ENCODE peak calls at places on chromosomes 3 and 15, in six cellular contexts. P is A549, F is endothelial cell of umbilical vein, N is body of pancreas, B is heart left ventricle, L is right lobe of liver. U is an unnamed sample.

GRCh38 chr3:196219194-196219969 is 3.0 kb downstream of the SLC51A start:
- DNase-seq in F (peak), L (peak), N (peak), P (no peak), B (peak), U (peak)

GRCh38 chr15:71278989-71279756 is 163.9 kb downstream of the THSD4 start:
- DNase-seq in N (peak), F (peak), P (peak), B (peak), L (peak), U (no peak)

GRCh38 chr15:57079907-57080750 is 161.7 kb downstream of the TCF12 start:
- DNase-seq in B (no peak), L (no peak), N (no peak), P (no peak), F (no peak), U (peak)

GRCh38 chr15:55587321-55588069 is 650 bp downstream of the PYGO1 start:
- DNase-seq in B (peak), L (no peak), P (peak), F (peak), N (peak), U (peak)

GRCh38 chr3:123733805-123734526 is 149.1 kb upstream of the HACD2 start:
- DNase-seq in F (no peak), L (no peak), B (no peak), N (no peak), P (peak), U (no peak)

GRCh38 chr3:105368575-105369500 is 2.1 kb downstream of the ALCAM start:
- DNase-seq in N (peak), F (peak), L (peak), P (peak), B (no peak), U (peak)

GRCh38 chr15:52183562-52184173 is 7.5 kb downstream of the GNB5 start:
- DNase-seq in L (no peak), P (peak), N (peak), F (peak), B (no peak), U (peak)

GRCh38 chr15:67413770-67414429 is 107.0 kb upstream of the C15orf61 start:
- DNase-seq in N (no peak), B (no peak), L (no peak), F (peak), P (peak), U (no peak)

GRCh38 chr15:20351448-20351961 is 190.1 kb downstream of the GOLGA6L6 start:
- DNase-seq in F (no peak), L (peak), B (no peak), P (no peak), N (peak), U (no peak)

GRCh38 chr3:34312684-34313083 is 514.3 kb downstream of the PDCD6IP start:
- DNase-seq in B (no peak), L (no peak), P (no peak), N (no peak), F (no peak), U (no peak)

GRCh38 chr3:153379516-153379915 is 217.5 kb downstream of the RAP2B start:
- DNase-seq in N (no peak), L (no peak), B (no peak), P (no peak), F (no peak), U (no peak)

GRCh38 chr3:184143327-184143726 is 8.2 kb downstream of the EIF2B5 start:
- DNase-seq in F (no peak), B (no peak), N (no peak), L (no peak), P (no peak), U (no peak)

GRCh38 chr3:106457278-106458210 is 588.7 kb upstream of the CBLB start:
- DNase-seq in B (no peak), P (peak), N (peak), L (no peak), F (peak), U (peak)

GRCh38 chr3:185999221-185999620 is 61.4 kb upstream of the TRA2B start:
- DNase-seq in N (no peak), L (no peak), P (no peak), B (no peak), F (no peak), U (no peak)

GRCh38 chr3:188974856-188975611 is 196.7 kb upstream of the TPRG1 start:
- DNase-seq in F (no peak), B (no peak), P (no peak), N (peak), L (no peak), U (no peak)

GRCh38 chr3:126835472-126836219 is 131.6 kb downstream of the CHCHD6 start:
- DNase-seq in L (no peak), P (no peak), F (no peak), N (no peak), B (no peak), U (no peak)

GRCh38 chr3:171760475-171760874 is 49.8 kb downstream of the PLD1 start:
- DNase-seq in F (no peak), N (no peak), B (no peak), P (no peak), L (no peak), U (no peak)

GRCh38 chr3:141913150-141913811 is 36.8 kb downstream of the ATP1B3 start:
- DNase-seq in P (peak), F (peak), B (peak), L (no peak), N (no peak), U (peak)

GRCh38 chr15:70701891-70702568 is 61.3 kb downstream of the UACA start:
- DNase-seq in L (no peak), F (peak), P (peak), B (no peak), N (no peak), U (no peak)

GRCh38 chr3:176939022-176939817 is 258.1 kb downstream of the TBL1XR1 start:
- DNase-seq in N (peak), L (no peak), F (peak), B (peak), P (peak), U (peak)

GRCh38 chr3:72995337-72995736 is 1.3 kb upstream of the PPP4R2 start:
- DNase-seq in L (no peak), P (no peak), B (no peak), N (no peak), F (no peak), U (no peak)

GRCh38 chr15:92681141-92681622 is 25.6 kb upstream of the FAM174B start:
- DNase-seq in N (no peak), F (peak), P (no peak), B (peak), L (no peak), U (no peak)

GRCh38 chr15:31308185-31308639 is 18.4 kb upstream of the KLF13 start:
- DNase-seq in F (no peak), B (peak), N (no peak), L (no peak), P (no peak), U (peak)

GRCh38 chr3:155252535-155252934 is 40.9 kb downstream of the STRIT1 start:
- DNase-seq in F (peak), N (no peak), B (no peak), P (no peak), L (no peak), U (peak)

GRCh38 chr3:198080521-198081384 is 120.7 kb downstream of the LMLN start:
- DNase-seq in N (peak), F (peak), B (peak), L (peak), P (peak), U (peak)
- TF ChIP-seq POLR2A in N (no peak), F (no peak), B (peak), L (peak), P (no peak), U (peak)

GRCh38 chr15:68596691-68597090 is 17.9 kb downstream of the CORO2B start:
- DNase-seq in L (no peak), N (no peak), F (no peak), P (no peak), B (no peak), U (no peak)

GRCh38 chr15:68598171-68599152 is 19.7 kb downstream of the CORO2B start:
- DNase-seq in F (no peak), B (no peak), L (no peak), P (no peak), N (no peak), U (no peak)

GRCh38 chr15:68595761-68596160 is 17.0 kb downstream of the CORO2B start:
- DNase-seq in B (no peak), P (no peak), F (no peak), L (no peak), N (no peak), U (no peak)

GRCh38 chr15:68599153-68599545 is 20.4 kb downstream of the CORO2B start:
- DNase-seq in N (no peak), F (no peak), L (no peak), P (no peak), B (no peak), U (no peak)

DNA sequence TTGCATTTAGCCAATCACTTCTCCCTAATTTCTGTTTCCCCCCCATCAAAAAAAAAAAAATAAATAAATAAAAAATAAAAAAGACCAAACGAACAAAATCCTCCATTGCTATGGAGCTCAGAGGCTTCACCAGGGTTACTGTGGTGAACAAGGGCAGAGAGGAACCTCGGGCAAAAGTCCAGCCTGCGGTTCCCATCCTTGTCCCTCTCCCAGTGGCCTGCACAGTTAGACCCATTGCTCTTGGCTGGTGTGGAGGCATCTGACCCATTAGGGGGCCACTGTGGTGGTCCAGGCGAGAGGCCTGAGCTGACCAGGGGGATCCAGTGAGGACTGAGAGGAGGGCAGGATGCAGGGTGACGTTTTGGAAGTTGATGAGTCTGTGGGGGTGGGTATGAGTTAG is 18.8 kb downstream of the CORO2B start:
- DNase-seq in N (no peak), F (no peak), L (no peak), B (no peak), P (no peak), U (no peak)
- TF ChIP-seq POLR2A in N (no peak), F (no peak), L (no peak), B (no peak), P (no peak), U (no peak)

GRCh38 chr3:3066910-3067309 is 43.3 kb downstream of the IL5RA start:
- DNase-seq in B (no peak), P (no peak), L (no peak), F (no peak), N (no peak), U (no peak)
- TF ChIP-seq POLR2A in B (no peak), P (no peak), L (no peak), F (no peak), N (no peak), U (no peak)

DNA sequence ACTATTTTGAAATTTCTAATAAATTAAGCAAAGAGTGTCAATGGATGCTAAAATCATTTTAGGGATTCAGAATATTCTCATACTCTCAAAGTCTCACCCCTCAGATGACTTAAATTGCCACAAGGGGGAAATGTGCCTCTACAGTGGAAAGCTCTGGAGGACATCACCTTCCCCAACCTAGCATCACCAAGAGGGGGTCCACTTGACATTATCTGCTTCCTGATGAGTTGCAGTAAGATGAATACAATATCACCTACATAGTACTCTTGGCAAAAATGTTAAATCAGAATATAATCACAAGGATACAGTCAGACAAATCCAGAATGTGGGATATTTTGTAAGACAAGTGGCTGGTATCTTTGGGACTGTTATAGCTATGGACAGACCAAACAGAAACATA is 290.1 kb downstream of the MFSD1 start:
- DNase-seq in P (no peak), L (no peak), B (no peak), N (no peak), F (no peak), U (no peak)
- TF ChIP-seq POLR2A in P (no peak), L (no peak), B (no peak), N (no peak), F (no peak), U (no peak)

GRCh38 chr15:25848325-25848724 is 14.8 kb downstream of the ATP10A start:
- DNase-seq in F (no peak), N (no peak), B (no peak), P (no peak), L (no peak), U (no peak)

GRCh38 chr15:25852027-25852426 is 11.1 kb downstream of the ATP10A start:
- DNase-seq in B (no peak), P (no peak), L (no peak), F (no peak), N (no peak), U (no peak)

GRCh38 chr15:25848769-25849430 is 14.2 kb downstream of the ATP10A start:
- DNase-seq in B (no peak), L (no peak), N (no peak), P (no peak), F (no peak), U (no peak)

GRCh38 chr15:25849431-25849921 is 13.7 kb downstream of the ATP10A start:
- DNase-seq in B (peak), P (no peak), N (no peak), F (no peak), L (no peak), U (no peak)

GRCh38 chr15:25850154-25851111 is 12.7 kb downstream of the ATP10A start:
- DNase-seq in L (peak), P (peak), N (peak), B (peak), F (no peak), U (no peak)
- TF ChIP-seq POLR2A in L (no peak), P (peak), N (no peak), B (no peak), F (no peak), U (no peak)

DNA sequence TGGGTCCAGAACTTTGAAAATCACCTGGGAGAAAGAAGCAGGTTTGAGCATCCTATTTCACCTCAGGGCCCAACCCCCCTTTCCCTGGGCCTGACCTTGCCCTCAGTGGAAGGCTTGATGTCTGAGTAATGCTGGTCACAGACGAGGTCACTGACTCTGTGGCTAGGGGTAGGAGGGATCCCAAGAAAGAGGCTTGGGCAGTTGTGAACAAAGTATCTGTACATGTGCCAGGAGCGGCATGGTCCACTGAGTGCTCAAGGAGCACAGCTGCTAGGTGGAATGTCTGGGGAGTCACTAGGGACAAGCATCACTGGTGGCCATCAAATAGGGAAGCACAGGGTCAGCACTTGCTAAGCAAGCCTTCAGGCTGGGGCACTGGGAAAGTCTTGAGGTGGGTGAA is 7.3 kb downstream of the CCDC71 start:
- DNase-seq in F (no peak), N (no peak), B (no peak), P (no peak), L (no peak), U (no peak)
- TF ChIP-seq POLR2A in F (no peak), N (no peak), B (no peak), P (no peak), L (no peak), U (no peak)

GRCh38 chr15:40564591-40565332 is at the start of gene CCDC32:
- DNase-seq in L (peak), P (peak), F (peak), B (peak), N (peak), U (peak)
- TF ChIP-seq POLR2A in L (peak), P (peak), F (peak), B (peak), N (peak), U (peak)

GRCh38 chr3:49689046-49689886 is at the start of the genes MST1 and RNF123:
- DNase-seq in P (peak), L (peak), B (peak), F (peak), N (peak), U (no peak)
- TF ChIP-seq POLR2A in P (peak), L (no peak), B (peak), F (peak), N (no peak), U (peak)